ENCODE peak calls at places on chromosome 21, in six cellular contexts. One of them, this sample, is unnamed.

GRCh38 chr21:15057290-15057689 is 7.5 kb downstream of the NRIP1 start:
- DNase-seq in K562: peak
- DNase-seq in GM12878: no peak
- DNase-seq in H1: no peak
- DNase-seq in GM12891: no peak
- DNase-seq in HepG2: no peak
- DNase-seq in this sample: no peak

GRCh38 chr21:25350056-25350455 is 257.2 kb downstream of the MRPL39 start:
- DNase-seq in K562: peak
- DNase-seq in GM12878: no peak
- DNase-seq in H1: peak
- DNase-seq in GM12891: no peak
- DNase-seq in HepG2: no peak
- DNase-seq in this sample: no peak

GRCh38 chr21:19353271-19353670 is 949.7 kb upstream of the TMPRSS15 start:
- DNase-seq in K562: no peak
- DNase-seq in GM12878: no peak
- DNase-seq in H1: no peak
- DNase-seq in GM12891: no peak
- DNase-seq in HepG2: no peak
- DNase-seq in this sample: no peak

GRCh38 chr21:44283953-44284352 is 1.7 kb upstream of the AIRE start:
- DNase-seq in K562: no peak
- DNase-seq in GM12878: no peak
- DNase-seq in H1: no peak
- DNase-seq in GM12891: no peak
- DNase-seq in HepG2: no peak
- DNase-seq in this sample: no peak

GRCh38 chr21:25639922-25640670 is 1.0 kb downstream of the JAM2 start:
- DNase-seq in K562: no peak
- DNase-seq in GM12878: no peak
- DNase-seq in H1: peak
- DNase-seq in GM12891: no peak
- DNase-seq in HepG2: no peak
- DNase-seq in this sample: peak

GRCh38 chr21:44547656-44548331 is 3.5 kb downstream of the KRTAP10-2 start:
- DNase-seq in K562: no peak
- DNase-seq in GM12878: no peak
- DNase-seq in H1: peak
- DNase-seq in GM12891: no peak
- DNase-seq in HepG2: no peak
- DNase-seq in this sample: no peak

GRCh38 chr21:27346041-27346448 is 379.2 kb upstream of the ADAMTS5 start:
- DNase-seq in K562: no peak
- DNase-seq in GM12878: no peak
- DNase-seq in H1: no peak
- DNase-seq in GM12891: no peak
- DNase-seq in HepG2: no peak
- DNase-seq in this sample: no peak

GRCh38 chr21:33266050-33266783 is at the start of gene IL10RB:
- DNase-seq in K562: peak
- DNase-seq in GM12878: peak
- DNase-seq in H1: peak
- DNase-seq in GM12891: peak
- DNase-seq in HepG2: peak
- DNase-seq in this sample: peak

GRCh38 chr21:41923641-41924342 is 30.0 kb downstream of the C2CD2 start:
- DNase-seq in K562: no peak
- DNase-seq in GM12878: no peak
- DNase-seq in H1: no peak
- DNase-seq in GM12891: no peak
- DNase-seq in HepG2: no peak
- DNase-seq in this sample: no peak

GRCh38 chr21:34126269-34126668 is 52.9 kb downstream of the MRPS6 start:
- DNase-seq in K562: no peak
- DNase-seq in GM12878: no peak
- DNase-seq in H1: no peak
- DNase-seq in GM12891: no peak
- DNase-seq in HepG2: no peak
- DNase-seq in this sample: no peak

GRCh38 chr21:42923553-42924432 is 1.6 kb downstream of the ERVH48-1 start:
- DNase-seq in K562: peak
- DNase-seq in GM12878: peak
- DNase-seq in H1: peak
- DNase-seq in GM12891: peak
- DNase-seq in HepG2: peak
- DNase-seq in this sample: peak

GRCh38 chr21:31372176-31372765 is 28.2 kb upstream of the TIAM1 start:
- DNase-seq in K562: no peak
- DNase-seq in GM12878: no peak
- DNase-seq in H1: no peak
- DNase-seq in GM12891: no peak
- DNase-seq in HepG2: no peak
- DNase-seq in this sample: no peak

GRCh38 chr21:34844924-34845238 is 176.1 kb downstream of the CLIC6 start:
- DNase-seq in K562: no peak
- DNase-seq in GM12878: no peak
- DNase-seq in H1: no peak
- DNase-seq in GM12891: no peak
- DNase-seq in HepG2: no peak
- DNase-seq in this sample: no peak

GRCh38 chr21:22575165-22575584 is 1577.0 kb downstream of the NCAM2 start:
- DNase-seq in K562: peak
- DNase-seq in GM12878: no peak
- DNase-seq in H1: peak
- DNase-seq in GM12891: no peak
- DNase-seq in HepG2: no peak
- DNase-seq in this sample: no peak

GRCh38 chr21:44542716-44543115 is 2.7 kb upstream of the KRTAP10-1 start:
- DNase-seq in K562: no peak
- DNase-seq in GM12878: no peak
- DNase-seq in H1: no peak
- DNase-seq in GM12891: no peak
- DNase-seq in HepG2: no peak
- DNase-seq in this sample: no peak

GRCh38 chr21:43944757-43945156 is 67.4 kb upstream of the TRAPPC10 start:
- DNase-seq in K562: no peak
- DNase-seq in GM12878: no peak
- DNase-seq in H1: no peak
- DNase-seq in GM12891: no peak
- DNase-seq in HepG2: no peak
- DNase-seq in this sample: no peak

GRCh38 chr21:36141513-36141925 is 6.6 kb downstream of the CBR3 start:
- DNase-seq in K562: peak
- DNase-seq in GM12878: peak
- DNase-seq in H1: peak
- DNase-seq in GM12891: peak
- DNase-seq in HepG2: peak
- DNase-seq in this sample: peak
- TF ChIP-seq POLR2AphosphoS5 in K562: no peak
- TF ChIP-seq POLR2AphosphoS5 in GM12878: no peak
- TF ChIP-seq POLR2AphosphoS5 in H1: no peak
- TF ChIP-seq POLR2AphosphoS5 in GM12891: no peak
- TF ChIP-seq POLR2AphosphoS5 in HepG2: no peak
- TF ChIP-seq POLR2AphosphoS5 in this sample: no peak

GRCh38 chr21:39258207-39258606 is 55.2 kb downstream of the BRWD1 start:
- DNase-seq in K562: no peak
- DNase-seq in GM12878: no peak
- DNase-seq in H1: no peak
- DNase-seq in GM12891: no peak
- DNase-seq in HepG2: no peak
- DNase-seq in this sample: no peak

GRCh38 chr21:39265603-39266002 is 47.8 kb downstream of the BRWD1 start:
- DNase-seq in K562: no peak
- DNase-seq in GM12878: no peak
- DNase-seq in H1: no peak
- DNase-seq in GM12891: peak
- DNase-seq in HepG2: no peak
- DNase-seq in this sample: no peak

DNA sequence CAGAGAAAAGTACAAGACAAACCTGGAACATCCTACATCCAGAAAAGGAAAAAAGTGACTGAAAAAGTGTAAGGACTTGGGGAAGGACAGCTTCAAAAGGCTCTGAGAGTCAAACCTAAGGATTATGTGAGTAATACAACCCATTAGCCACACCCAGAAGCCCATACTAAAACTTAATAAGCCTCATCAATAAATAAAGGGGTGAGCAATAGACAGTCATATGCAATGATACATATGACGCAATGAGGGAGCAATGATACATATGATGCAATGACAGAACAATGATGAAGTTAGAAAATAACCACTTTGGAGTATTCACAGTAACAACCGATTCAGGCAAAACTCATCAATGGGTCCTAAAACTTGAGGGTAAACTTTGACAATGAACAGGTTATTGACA is 50.1 kb downstream of the BRWD1 start:
- DNase-seq in K562: no peak
- DNase-seq in GM12878: no peak
- DNase-seq in H1: no peak
- DNase-seq in GM12891: no peak
- DNase-seq in HepG2: no peak
- DNase-seq in this sample: no peak
- TF ChIP-seq POLR2A in K562: no peak
- TF ChIP-seq POLR2A in GM12878: no peak
- TF ChIP-seq POLR2A in H1: no peak
- TF ChIP-seq POLR2A in GM12891: no peak
- TF ChIP-seq POLR2A in HepG2: no peak
- TF ChIP-seq POLR2A in this sample: no peak

GRCh38 chr21:29218749-29219148 is 80.0 kb upstream of the BACH1 start:
- DNase-seq in K562: no peak
- DNase-seq in GM12878: no peak
- DNase-seq in H1: no peak
- DNase-seq in GM12891: no peak
- DNase-seq in HepG2: no peak
- DNase-seq in this sample: no peak
- TF ChIP-seq TAF1 in K562: no peak
- TF ChIP-seq TAF1 in GM12878: no peak
- TF ChIP-seq TAF1 in H1: no peak
- TF ChIP-seq TAF1 in GM12891: no peak
- TF ChIP-seq TAF1 in HepG2: no peak
- TF ChIP-seq TAF1 in this sample: no peak

GRCh38 chr21:46060596-46061061 is 37.3 kb upstream of the COL6A2 start:
- DNase-seq in K562: no peak
- DNase-seq in GM12878: no peak
- DNase-seq in H1: no peak
- DNase-seq in GM12891: no peak
- DNase-seq in HepG2: no peak
- DNase-seq in this sample: no peak
- TF ChIP-seq POLR2AphosphoS5 in K562: no peak
- TF ChIP-seq POLR2AphosphoS5 in GM12878: no peak
- TF ChIP-seq POLR2AphosphoS5 in H1: no peak
- TF ChIP-seq POLR2AphosphoS5 in GM12891: no peak
- TF ChIP-seq POLR2AphosphoS5 in HepG2: no peak
- TF ChIP-seq POLR2AphosphoS5 in this sample: no peak

GRCh38 chr21:45641480-45642035 is 2.0 kb upstream of the PCBP3 start:
- DNase-seq in K562: no peak
- DNase-seq in GM12878: no peak
- DNase-seq in H1: no peak
- DNase-seq in GM12891: no peak
- DNase-seq in HepG2: no peak
- DNase-seq in this sample: no peak

GRCh38 chr21:45644041-45644906 is 749 bp downstream of the PCBP3 start:
- DNase-seq in K562: peak
- DNase-seq in GM12878: no peak
- DNase-seq in H1: no peak
- DNase-seq in GM12891: no peak
- DNase-seq in HepG2: no peak
- DNase-seq in this sample: no peak

GRCh38 chr21:45640888-45641479 is 2.5 kb upstream of the PCBP3 start:
- DNase-seq in K562: no peak
- DNase-seq in GM12878: peak
- DNase-seq in H1: peak
- DNase-seq in GM12891: no peak
- DNase-seq in HepG2: no peak
- DNase-seq in this sample: no peak

GRCh38 chr21:45642122-45642813 is 1.3 kb upstream of the PCBP3 start:
- DNase-seq in K562: no peak
- DNase-seq in GM12878: no peak
- DNase-seq in H1: no peak
- DNase-seq in GM12891: no peak
- DNase-seq in HepG2: no peak
- DNase-seq in this sample: no peak

DNA sequence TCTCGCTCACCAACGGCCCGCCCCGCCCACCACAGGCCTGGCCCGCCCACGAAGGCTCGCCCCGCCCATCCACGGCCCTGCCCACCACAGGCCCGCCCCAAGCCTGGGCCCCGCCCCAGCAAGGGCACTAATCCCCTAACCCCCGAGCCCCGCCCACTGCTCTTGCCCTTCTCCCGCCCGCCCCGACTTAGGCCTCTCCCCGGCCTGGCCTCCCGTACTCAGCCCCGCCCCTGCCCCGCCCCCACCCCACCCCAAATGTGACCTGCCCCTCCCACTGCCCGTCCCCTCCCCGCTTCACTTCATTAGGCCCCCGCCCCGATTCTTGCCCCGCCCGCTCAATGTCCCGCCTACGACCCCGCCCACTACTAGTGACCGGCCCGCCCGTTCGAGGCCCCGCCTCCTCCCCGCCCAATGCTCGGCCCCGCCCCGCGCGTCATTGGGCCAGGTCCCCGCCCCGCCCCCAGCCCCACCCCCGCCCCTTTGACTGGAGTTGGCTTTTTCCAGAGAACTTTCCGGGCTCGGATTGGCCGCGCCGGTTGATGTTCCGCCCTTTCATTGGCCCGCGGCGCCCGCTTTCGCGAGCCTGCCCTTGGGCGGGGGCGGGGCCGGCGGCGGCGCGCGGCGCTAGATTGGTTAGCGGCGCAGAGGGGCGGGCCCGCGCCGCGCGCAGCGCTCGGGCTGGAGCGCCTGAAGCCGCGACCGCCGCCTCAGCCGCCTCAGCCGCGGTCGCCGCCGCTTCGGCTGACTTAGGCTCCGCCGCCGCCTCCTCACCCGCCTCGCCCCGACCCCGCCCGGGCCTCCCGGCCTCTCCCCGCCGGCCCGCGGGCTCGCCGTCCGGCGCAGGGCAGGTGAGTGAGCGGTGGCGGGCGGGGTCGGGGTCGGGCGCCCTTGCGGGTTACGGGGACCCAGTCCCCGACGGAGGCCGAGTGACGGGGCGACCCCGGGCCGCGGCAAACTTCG is at the start of gene PCBP3:
- DNase-seq in K562: peak
- DNase-seq in GM12878: peak
- DNase-seq in H1: peak
- DNase-seq in GM12891: peak
- DNase-seq in HepG2: no peak
- DNase-seq in this sample: peak
- TF ChIP-seq POLR2A in K562: no peak
- TF ChIP-seq POLR2A in GM12878: peak
- TF ChIP-seq POLR2A in H1: peak
- TF ChIP-seq POLR2A in GM12891: no peak
- TF ChIP-seq POLR2A in HepG2: no peak
- TF ChIP-seq POLR2A in this sample: peak

This sample was measured in GM12892.